ENCODE peak calls at places on chromosome 1, in eight cellular contexts. I is HAP-1; R is NCI-H1092; E is activated T-helper 1 cell treated with Interleukin-2 at 50 U/mL for 16 hours; K is NCI-H748 treated with DMSO at 0.1 percent for 48 hours; U is activated CD4-positive, alpha-beta T cell treated with anti-CD3 and anti-CD28 coated beads, Interleukin-2, amount 10 ng/mL, durations not matched to agents 7 days and 5 days; N is NCI-H1694 treated with DMSO at 0.1 percent for 48 hours; B is psoas muscle. V is an unnamed sample.

GRCh38 chr1:207020016-207020708 is 12.4 kb downstream of the C1orf116 start:
- DNase-seq in K (no peak), I (no peak), N (no peak), B (no peak), R (no peak), E (no peak), U (no peak), V (no peak)

GRCh38 chr1:214425723-214426419 is 125.5 kb downstream of the PTPN14 start:
- DNase-seq in K (no peak), R (no peak), B (no peak), I (no peak), U (no peak), E (no peak), N (no peak), V (no peak)

GRCh38 chr1:40808444-40808843 is 24.9 kb downstream of the KCNQ4 start:
- DNase-seq in B (no peak), I (no peak), K (no peak), E (no peak), U (no peak), N (no peak), R (no peak), V (no peak)

GRCh38 chr1:223765719-223766340 is 53.5 kb downstream of the CAPN2 start:
- DNase-seq in N (no peak), R (peak), B (no peak), U (no peak), K (peak), I (no peak), E (no peak), V (no peak)

GRCh38 chr1:205354259-205354904 is 2.3 kb downstream of the KLHDC8A start:
- DNase-seq in K (peak), E (peak), B (no peak), U (peak), R (peak), I (peak), N (peak), V (peak)

GRCh38 chr1:162204883-162205132 is 135.3 kb downstream of the NOS1AP start:
- DNase-seq in R (no peak), N (no peak), B (no peak), I (no peak), K (no peak), E (no peak), U (no peak), V (no peak)

GRCh38 chr1:62420214-62420613 is 16.6 kb upstream of the USP1 start:
- DNase-seq in I (no peak), E (no peak), K (no peak), R (no peak), B (no peak), N (no peak), U (no peak), V (no peak)

GRCh38 chr1:244329591-244330317 is 122.0 kb downstream of the ADSS2 start:
- DNase-seq in B (no peak), K (no peak), N (no peak), I (peak), E (no peak), R (no peak), U (no peak), V (peak)

GRCh38 chr1:205259361-205259832 is 31.7 kb downstream of the TMCC2 start:
- DNase-seq in E (no peak), N (no peak), R (no peak), B (no peak), K (no peak), I (no peak), U (no peak), V (no peak)

GRCh38 chr1:11384170-11384554 is 94.8 kb upstream of the DISP3 start:
- DNase-seq in I (no peak), U (no peak), N (peak), B (no peak), K (no peak), R (no peak), E (no peak), V (no peak)

GRCh38 chr1:13782634-13782995 is 82.6 kb downstream of the PRDM2 start:
- DNase-seq in R (no peak), I (no peak), N (no peak), U (no peak), E (no peak), B (no peak), K (no peak), V (no peak)

GRCh38 chr1:10573446-10573845 is 98.7 kb downstream of the PEX14 start:
- DNase-seq in B (no peak), N (no peak), U (no peak), R (no peak), E (no peak), K (no peak), I (no peak), V (no peak)

GRCh38 chr1:207818971-207819451 is 67.2 kb downstream of the CD46 start:
- DNase-seq in N (no peak), B (no peak), E (no peak), U (no peak), R (no peak), K (no peak), I (no peak), V (no peak)

GRCh38 chr1:97505289-97505688 is 415.5 kb downstream of the DPYD start:
- DNase-seq in R (no peak), U (no peak), B (no peak), E (no peak), I (no peak), N (no peak), K (no peak), V (no peak)

V was measured in NT2/D1.